ENCODE peak calls at places on chromosome 3, in ten cellular contexts. U is ELF-1; I is Daoy; J is T-helper 2 cell; T is activated effector memory CD4-positive, alpha-beta T cell treated with anti-CD3 and anti-CD28 coated beads, Interleukin-2, amount 50 U/mL, for 16 hours; P is fibroblast of lung; F is NCI-H1436; C is renal cortical epithelial cell; B is GM23248; V is choroid plexus epithelial cell. W is an unnamed sample.

GRCh38 chr3:190574473-190574872 is 60.6 kb downstream of the IL1RAP start:
- DNase-seq in U (no peak), I (no peak), J (no peak), T (no peak), P (no peak), F (no peak), C (no peak), B (no peak), V (no peak), W (no peak)

GRCh38 chr3:124202754-124203153 is 210.8 kb upstream of the ROPN1 start:
- DNase-seq in U (no peak), I (no peak), J (no peak), T (no peak), P (peak; percentile 53), F (no peak), C (no peak), B (peak; percentile 11), V (no peak), W (no peak)

GRCh38 chr3:34005886-34006285 is 207.5 kb downstream of the PDCD6IP start:
- DNase-seq in U (no peak), I (no peak), J (no peak), T (no peak), P (peak; percentile 89), F (no peak), C (peak; percentile 30), B (peak; percentile 82), V (peak; percentile 68), W (no peak)

GRCh38 chr3:122754867-122755835 is 38.5 kb downstream of the HSPBAP1 start:
- DNase-seq in U (peak; percentile 69), I (peak; percentile 44), J (peak; percentile 65), T (no peak), P (peak; percentile 10), F (no peak), C (peak; percentile 66), B (peak; percentile 60), V (peak; percentile 80), W (no peak)

GRCh38 chr3:159252772-159253384 is 451.0 kb downstream of the MFSD1 start:
- DNase-seq in U (no peak), I (peak; percentile 26), J (peak; percentile 35), T (no peak), P (peak; percentile 67), F (no peak), C (peak; percentile 61), B (peak; percentile 74), V (peak; percentile 86), W (no peak)

GRCh38 chr3:72055436-72055835 is 270.5 kb upstream of the PROK2 start:
- DNase-seq in U (no peak), I (no peak), J (no peak), T (no peak), P (no peak), F (no peak), C (no peak), B (no peak), V (no peak), W (no peak)

GRCh38 chr3:40877651-40878463 is 321.4 kb upstream of the CTNNB1 start:
- DNase-seq in U (no peak), I (peak; percentile 11), J (no peak), T (no peak), P (peak; percentile 86), F (no peak), C (peak; percentile 15), B (peak; percentile 30), V (peak; percentile 79), W (no peak)

GRCh38 chr3:9948586-9948985 is 3.6 kb downstream of the PRRT3 start:
- DNase-seq in U (no peak), I (no peak), J (no peak), T (peak; percentile 50), P (no peak), F (no peak), C (no peak), B (no peak), V (no peak), W (no peak)

GRCh38 chr3:151091685-151092352 is 6.4 kb downstream of the MED12L start:
- DNase-seq in U (peak; percentile 22), I (peak; percentile 40), J (peak; percentile 24), T (no peak), P (peak; percentile 52), F (no peak), C (peak; percentile 69), B (peak; percentile 50), V (no peak), W (no peak)

GRCh38 chr3:10319804-10320203 is 1.1 kb downstream of the SEC13 start:
- DNase-seq in U (no peak), I (no peak), J (peak; percentile 22), T (no peak), P (peak; percentile 50), F (no peak), C (no peak), B (peak; percentile 32), V (peak; percentile 25), W (no peak)

GRCh38 chr3:61669676-61670299 is 108.4 kb downstream of the PTPRG start:
- DNase-seq in U (peak; percentile 34), I (peak; percentile 42), J (peak; percentile 40), T (no peak), P (peak; percentile 33), F (no peak), C (peak; percentile 42), B (no peak), V (no peak), W (no peak)

GRCh38 chr3:188256764-188257163 is 102.8 kb downstream of the LPP start:
- DNase-seq in U (no peak), I (no peak), J (no peak), T (no peak), P (no peak), F (no peak), C (no peak), B (no peak), V (no peak), W (no peak)

GRCh38 chr3:149635396-149635795 is 22.4 kb downstream of the WWTR1 start:
- DNase-seq in U (no peak), I (no peak), J (no peak), T (no peak), P (no peak), F (no peak), C (no peak), B (no peak), V (no peak), W (no peak)

GRCh38 chr3:29751647-29752263 is 470.9 kb downstream of the RBMS3 start:
- DNase-seq in U (no peak), I (peak; percentile 21), J (no peak), T (no peak), P (no peak), F (no peak), C (no peak), B (no peak), V (no peak), W (no peak)

GRCh38 chr3:50405249-50405648 is 45.9 kb upstream of the TMEM115 start:
- DNase-seq in U (peak; percentile 55), I (peak; percentile 11), J (peak; percentile 32), T (no peak), P (no peak), F (no peak), C (peak; percentile 5), B (peak; percentile 30), V (peak; percentile 27), W (no peak)

W was measured in BJ.